ENCODE peak calls at places on chromosomes 1 and 21, in eight cellular contexts. E, L, T, Q, Y, M, F and K are unnamed samples.

GRCh38 chr1:87474098-87474497 is 145.4 kb downstream of the LMO4 start:
- DNase-seq in E (no peak), L (no peak), T (no peak), Q (no peak), Y (no peak), M (no peak), F (no peak), K (no peak)

GRCh38 chr21:41775152-41775472 is 8.3 kb upstream of the RIPK4 start:
- DNase-seq in E (no peak), L (no peak), T (no peak), Q (no peak), Y (no peak), M (no peak), F (no peak), K (no peak)

GRCh38 chr1:36771678-36772284 is 262.5 kb downstream of the GRIK3 start:
- DNase-seq in E (no peak), L (no peak), T (no peak), Q (no peak), Y (no peak), M (no peak), F (peak; percentile 23), K (no peak)

GRCh38 chr1:221035680-221036153 is 156.5 kb downstream of the HLX start:
- DNase-seq in E (peak; percentile 49), L (no peak), T (no peak), Q (no peak), Y (no peak), M (peak; percentile 82), F (no peak), K (peak; percentile 55)

GRCh38 chr21:44376606-44377005 is 23.2 kb downstream of the TRPM2 start:
- DNase-seq in E (no peak), L (no peak), T (no peak), Q (no peak), Y (peak; percentile 22), M (no peak), F (peak; percentile 32), K (no peak)

GRCh38 chr1:227844320-227845114 is 29.0 kb downstream of the PRSS38 start:
- DNase-seq in E (peak; percentile 3), L (no peak), T (no peak), Q (no peak), Y (no peak), M (no peak), F (no peak), K (no peak)

GRCh38 chr1:20008391-20008841 is 29.0 kb upstream of the PLA2G2A start:
- DNase-seq in E (no peak), L (peak; percentile 68), T (no peak), Q (no peak), Y (no peak), M (peak; percentile 73), F (no peak), K (peak; percentile 1)

GRCh38 chr1:167171286-167171929 is 49.3 kb upstream of the POU2F1 start:
- DNase-seq in E (no peak), L (no peak), T (no peak), Q (no peak), Y (no peak), M (peak; percentile 52), F (no peak), K (peak; percentile 55)

GRCh38 chr1:27960762-27961645 is 1.2 kb downstream of the XKR8 start:
- DNase-seq in E (no peak), L (no peak), T (no peak), Q (no peak), Y (no peak), M (peak; percentile 24), F (no peak), K (no peak)

GRCh38 chr1:18730321-18730720 is 99.7 kb downstream of the PAX7 start:
- DNase-seq in E (no peak), L (no peak), T (no peak), Q (no peak), Y (no peak), M (no peak), F (no peak), K (no peak)

GRCh38 chr1:18724801-18725200 is 94.2 kb downstream of the PAX7 start:
- DNase-seq in E (no peak), L (no peak), T (no peak), Q (no peak), Y (no peak), M (no peak), F (no peak), K (no peak)

GRCh38 chr1:18725231-18725895 is 94.7 kb downstream of the PAX7 start:
- DNase-seq in E (no peak), L (no peak), T (no peak), Q (no peak), Y (no peak), M (no peak), F (no peak), K (no peak)

GRCh38 chr1:18726388-18726787 is 95.7 kb downstream of the PAX7 start:
- DNase-seq in E (no peak), L (no peak), T (no peak), Q (no peak), Y (no peak), M (no peak), F (no peak), K (no peak)

DNA sequence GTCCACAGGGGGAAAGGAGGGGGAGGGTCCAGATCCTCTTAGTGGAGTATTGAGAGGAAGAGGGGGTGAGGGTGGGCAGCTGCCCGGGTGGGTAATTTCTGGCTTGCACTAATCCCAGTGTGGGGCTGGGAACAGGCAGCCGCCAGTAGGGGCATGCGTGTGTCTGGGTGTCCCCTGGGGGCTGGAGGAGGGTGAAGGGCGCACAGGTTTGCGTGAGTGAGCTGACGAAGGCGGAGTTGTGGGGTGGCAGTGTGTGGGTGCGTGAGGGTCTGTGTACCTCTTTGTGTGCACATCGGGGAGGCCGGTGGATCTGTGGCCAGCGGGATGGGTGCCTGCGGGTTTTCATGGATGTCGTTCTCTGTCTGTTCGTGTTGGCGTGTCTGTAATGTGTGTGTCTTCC is 97.3 kb downstream of the PAX7 start:
- DNase-seq in E (no peak), L (no peak), T (no peak), Q (no peak), Y (no peak), M (no peak), F (no peak), K (no peak)
- H3K4me3 ChIP-seq in E (no peak overlapping the region), L (no peak overlapping the region), T (no peak overlapping the region), Q (no peak overlapping the region), Y (no peak overlapping the region), M (no peak overlapping the region), F (no peak overlapping the region), K (no peak overlapping the region)

DNA sequence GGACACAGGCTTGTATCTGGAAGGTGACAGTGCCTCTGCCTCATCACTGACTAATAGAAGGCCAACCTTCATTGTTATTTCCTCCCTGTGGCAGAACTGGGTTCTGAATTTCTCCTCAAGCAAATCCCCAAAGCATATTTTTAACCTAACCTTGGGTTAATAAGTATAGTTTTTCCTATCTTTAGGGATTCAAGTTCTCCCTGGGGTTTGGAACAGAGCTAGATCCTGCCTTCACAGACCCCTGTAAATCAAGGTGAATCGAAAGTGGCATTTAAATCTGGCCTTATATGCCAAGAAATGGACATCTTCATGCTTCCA is 4.4 kb upstream of the CHI3L2 start:
- DNase-seq in E (no peak), L (no peak), T (no peak), Q (no peak), Y (no peak), M (no peak), F (no peak), K (no peak)
- TF ChIP-seq CTCF in E (no peak), L (no peak), T (no peak), Q (no peak), Y (no peak), M (no peak), F (no peak), K (no peak)

GRCh38 chr1:3575953-3576352 is 35.4 kb downstream of the MEGF6 start:
- DNase-seq in E (no peak), L (no peak), T (no peak), Q (no peak), Y (no peak), M (no peak), F (no peak), K (no peak)

GRCh38 chr1:3570081-3570986 is 41.0 kb downstream of the MEGF6 start:
- DNase-seq in E (peak; percentile 70), L (no peak), T (no peak), Q (no peak), Y (no peak), M (no peak), F (no peak), K (no peak)

GRCh38 chr1:3577300-3577699 is 34.0 kb downstream of the MEGF6 start:
- DNase-seq in E (no peak), L (no peak), T (no peak), Q (no peak), Y (no peak), M (no peak), F (no peak), K (peak; percentile 64)

GRCh38 chr1:3571263-3571662 is 40.0 kb downstream of the MEGF6 start:
- DNase-seq in E (no peak), L (no peak), T (no peak), Q (no peak), Y (no peak), M (no peak), F (no peak), K (no peak)

DNA sequence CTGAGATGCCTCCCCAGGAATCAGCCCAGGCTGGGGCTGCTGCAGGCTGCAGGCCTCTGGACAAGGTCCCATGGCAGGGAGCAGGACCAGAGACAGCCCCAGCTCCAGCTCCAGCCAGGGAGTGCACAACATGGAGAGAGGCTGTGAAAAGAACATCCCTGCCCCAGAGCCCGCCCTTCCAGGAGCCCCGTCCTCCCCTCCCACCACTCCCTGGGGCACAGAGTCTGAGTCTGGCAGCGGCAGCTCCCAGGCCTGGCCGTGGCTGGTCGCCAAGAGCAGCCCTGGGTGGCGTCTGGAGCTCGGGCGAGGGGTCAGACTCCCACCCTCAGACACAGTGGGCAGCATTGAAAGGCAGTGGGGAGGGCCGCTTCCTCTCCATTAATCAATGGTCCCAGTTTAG is 37.8 kb downstream of the MEGF6 start:
- DNase-seq in E (no peak), L (no peak), T (no peak), Q (no peak), Y (no peak), M (no peak), F (no peak), K (no peak)
- H3K4me3 ChIP-seq in E (no peak overlapping the region), L (no peak overlapping the region), T (no peak overlapping the region), Q (no peak overlapping the region), Y (no peak overlapping the region), M (no peak overlapping the region), F (no peak overlapping the region), K (no peak overlapping the region)

DNA sequence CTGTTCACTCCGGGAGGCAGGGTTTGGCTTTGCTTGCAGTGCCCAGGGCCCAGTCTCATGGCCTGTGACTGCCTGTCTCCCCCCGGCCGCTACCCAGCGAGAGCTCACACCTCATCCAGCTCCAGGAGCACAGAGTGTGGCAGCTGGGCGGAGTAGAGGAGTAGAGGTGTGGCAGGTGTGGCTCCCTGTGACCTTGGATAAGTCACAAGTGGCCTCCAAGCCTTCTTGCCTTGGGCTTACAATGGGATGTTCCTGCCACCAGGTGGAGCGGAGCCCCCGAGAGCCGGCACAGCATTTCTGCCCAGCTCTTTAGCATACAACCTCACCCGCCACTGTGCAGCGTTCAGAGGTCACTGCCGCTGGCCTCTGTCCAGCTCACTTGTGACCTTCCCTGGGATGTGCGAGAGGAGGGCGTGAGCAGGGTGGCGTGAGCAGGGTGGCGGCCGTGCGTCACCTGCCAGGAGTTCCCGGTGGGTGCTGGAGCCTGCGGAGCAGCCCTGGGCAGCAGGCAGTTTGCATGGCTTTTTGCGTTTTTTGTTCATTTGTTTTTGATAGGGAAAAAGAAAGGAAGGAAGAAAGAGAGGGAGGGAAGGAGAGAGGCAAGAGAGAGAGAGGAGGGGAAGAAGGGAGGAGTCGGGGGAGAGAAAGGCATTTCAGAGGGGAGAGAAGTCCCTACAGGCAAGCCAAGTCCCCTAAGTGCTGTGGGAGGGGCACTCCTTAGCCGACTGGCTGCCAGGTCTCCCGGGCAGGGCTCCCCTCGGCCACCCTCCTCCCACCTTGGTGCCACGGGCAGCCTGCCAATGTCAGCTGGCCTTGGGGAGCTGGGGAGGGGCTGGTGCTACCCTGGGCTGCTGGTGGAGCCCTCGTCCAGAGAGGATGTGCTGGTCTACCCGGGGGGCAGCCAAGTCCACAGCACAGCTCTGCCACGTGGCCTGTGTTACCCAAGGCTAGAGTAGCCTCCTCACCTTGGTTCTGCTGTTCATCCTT is 42.6 kb downstream of the CRYAA start:
- DNase-seq in E (no peak), L (peak; percentile 55), T (no peak), Q (no peak), Y (peak; percentile 56), M (no peak), F (peak; percentile 92), K (no peak)
- TF ChIP-seq CTCF in E (no peak), L (peak; percentile 51), T (no peak), Q (peak; percentile 16), Y (peak; percentile 26), M (no peak), F (peak; percentile 62), K (peak; percentile 21)